ENCODE peak calls at places on chromosomes 1 and 21, in seven cellular contexts. One of them, this sample, is unnamed.

GRCh38 chr1:234934611-234935033 is 194.0 kb downstream of the TOMM20 start:
- DNase-seq in GM06990: no peak
- DNase-seq in A549: peak
- DNase-seq in mesothelial cell of epicardium: no peak
- DNase-seq in hepatocyte: no peak
- DNase-seq in WERI-Rb-1: no peak
- DNase-seq in body of pancreas: peak
- DNase-seq in this sample: no peak

GRCh38 chr1:143610196-143610595 is 361.6 kb downstream of the FAM72C start:
- DNase-seq in GM06990: no peak
- DNase-seq in A549: no peak
- DNase-seq in mesothelial cell of epicardium: no peak
- DNase-seq in hepatocyte: no peak
- DNase-seq in WERI-Rb-1: no peak
- DNase-seq in body of pancreas: no peak
- DNase-seq in this sample: no peak

GRCh38 chr21:41950941-41951408 is 2.8 kb downstream of the C2CD2 start:
- DNase-seq in GM06990: no peak
- DNase-seq in A549: no peak
- DNase-seq in mesothelial cell of epicardium: no peak
- DNase-seq in hepatocyte: no peak
- DNase-seq in WERI-Rb-1: peak
- DNase-seq in body of pancreas: no peak
- DNase-seq in this sample: no peak

GRCh38 chr1:29469457-29469856 is 233.1 kb downstream of the PTPRU start:
- DNase-seq in GM06990: no peak
- DNase-seq in A549: no peak
- DNase-seq in mesothelial cell of epicardium: no peak
- DNase-seq in hepatocyte: no peak
- DNase-seq in WERI-Rb-1: peak
- DNase-seq in body of pancreas: peak
- DNase-seq in this sample: no peak

GRCh38 chr1:52368383-52369172 is 2.6 kb upstream of the CC2D1B start:
- DNase-seq in GM06990: peak
- DNase-seq in A549: peak
- DNase-seq in mesothelial cell of epicardium: no peak
- DNase-seq in hepatocyte: peak
- DNase-seq in WERI-Rb-1: no peak
- DNase-seq in body of pancreas: peak
- DNase-seq in this sample: no peak

GRCh38 chr1:234531181-234532132 is 52.5 kb upstream of the TARBP1 start:
- DNase-seq in GM06990: no peak
- DNase-seq in A549: no peak
- DNase-seq in mesothelial cell of epicardium: no peak
- DNase-seq in hepatocyte: peak
- DNase-seq in WERI-Rb-1: no peak
- DNase-seq in body of pancreas: peak
- DNase-seq in this sample: no peak

GRCh38 chr1:101526813-101527212 is 290.0 kb downstream of the S1PR1 start:
- DNase-seq in GM06990: no peak
- DNase-seq in A549: no peak
- DNase-seq in mesothelial cell of epicardium: no peak
- DNase-seq in hepatocyte: no peak
- DNase-seq in WERI-Rb-1: no peak
- DNase-seq in body of pancreas: no peak
- DNase-seq in this sample: no peak

GRCh38 chr21:38917045-38917774 is 111.5 kb downstream of the ETS2 start:
- DNase-seq in GM06990: no peak
- DNase-seq in A549: no peak
- DNase-seq in mesothelial cell of epicardium: no peak
- DNase-seq in hepatocyte: no peak
- DNase-seq in WERI-Rb-1: no peak
- DNase-seq in body of pancreas: no peak
- DNase-seq in this sample: no peak

GRCh38 chr1:110087812-110088738 is 17.6 kb upstream of the ALX3 start:
- DNase-seq in GM06990: no peak
- DNase-seq in A549: peak
- DNase-seq in mesothelial cell of epicardium: no peak
- DNase-seq in hepatocyte: peak
- DNase-seq in WERI-Rb-1: peak
- DNase-seq in body of pancreas: peak
- DNase-seq in this sample: no peak

GRCh38 chr1:14265515-14265914 is 333.0 kb upstream of the KAZN start:
- DNase-seq in GM06990: no peak
- DNase-seq in A549: no peak
- DNase-seq in mesothelial cell of epicardium: no peak
- DNase-seq in hepatocyte: no peak
- DNase-seq in WERI-Rb-1: no peak
- DNase-seq in body of pancreas: no peak
- DNase-seq in this sample: no peak

GRCh38 chr1:114009393-114009792 is 30.1 kb downstream of the OLFML3 start:
- DNase-seq in GM06990: no peak
- DNase-seq in A549: no peak
- DNase-seq in mesothelial cell of epicardium: no peak
- DNase-seq in hepatocyte: no peak
- DNase-seq in WERI-Rb-1: no peak
- DNase-seq in body of pancreas: no peak
- DNase-seq in this sample: no peak

GRCh38 chr1:156893048-156893953 is at the start of gene PEAR1:
- DNase-seq in GM06990: no peak
- DNase-seq in A549: no peak
- DNase-seq in mesothelial cell of epicardium: no peak
- DNase-seq in hepatocyte: peak
- DNase-seq in WERI-Rb-1: no peak
- DNase-seq in body of pancreas: no peak
- DNase-seq in this sample: no peak

GRCh38 chr1:226627050-226627755 is 78.6 kb downstream of the STUM start:
- DNase-seq in GM06990: no peak
- DNase-seq in A549: no peak
- DNase-seq in mesothelial cell of epicardium: no peak
- DNase-seq in hepatocyte: no peak
- DNase-seq in WERI-Rb-1: no peak
- DNase-seq in body of pancreas: no peak
- DNase-seq in this sample: no peak

GRCh38 chr1:69246721-69247120 is 321.0 kb upstream of the LRRC7 start:
- DNase-seq in GM06990: no peak
- DNase-seq in A549: no peak
- DNase-seq in mesothelial cell of epicardium: no peak
- DNase-seq in hepatocyte: no peak
- DNase-seq in WERI-Rb-1: no peak
- DNase-seq in body of pancreas: no peak
- DNase-seq in this sample: no peak

GRCh38 chr1:154960446-154961136 is 991 bp downstream of the PYGO2 start:
- DNase-seq in GM06990: no peak
- DNase-seq in A549: no peak
- DNase-seq in mesothelial cell of epicardium: no peak
- DNase-seq in hepatocyte: no peak
- DNase-seq in WERI-Rb-1: no peak
- DNase-seq in body of pancreas: no peak
- DNase-seq in this sample: no peak

GRCh38 chr1:168507828-168508227 is 36.0 kb downstream of the XCL2 start:
- DNase-seq in GM06990: no peak
- DNase-seq in A549: no peak
- DNase-seq in mesothelial cell of epicardium: no peak
- DNase-seq in hepatocyte: no peak
- DNase-seq in WERI-Rb-1: no peak
- DNase-seq in body of pancreas: no peak
- DNase-seq in this sample: no peak

GRCh38 chr1:244710474-244711062 is 57.6 kb downstream of the DESI2 start:
- DNase-seq in GM06990: no peak
- DNase-seq in A549: no peak
- DNase-seq in mesothelial cell of epicardium: no peak
- DNase-seq in hepatocyte: no peak
- DNase-seq in WERI-Rb-1: no peak
- DNase-seq in body of pancreas: no peak
- DNase-seq in this sample: no peak

GRCh38 chr21:35102488-35103407 is 53.6 kb upstream of the RUNX1 start:
- DNase-seq in GM06990: peak
- DNase-seq in A549: no peak
- DNase-seq in mesothelial cell of epicardium: no peak
- DNase-seq in hepatocyte: no peak
- DNase-seq in WERI-Rb-1: no peak
- DNase-seq in body of pancreas: no peak
- DNase-seq in this sample: no peak

GRCh38 chr1:227621211-227621610 is 57.9 kb downstream of the ZNF678 start:
- DNase-seq in GM06990: no peak
- DNase-seq in A549: no peak
- DNase-seq in mesothelial cell of epicardium: no peak
- DNase-seq in hepatocyte: no peak
- DNase-seq in WERI-Rb-1: no peak
- DNase-seq in body of pancreas: no peak
- DNase-seq in this sample: no peak

GRCh38 chr1:40315239-40315794 is 1.8 kb downstream of the COL9A2 start:
- DNase-seq in GM06990: peak
- DNase-seq in A549: peak
- DNase-seq in mesothelial cell of epicardium: peak
- DNase-seq in hepatocyte: peak
- DNase-seq in WERI-Rb-1: peak
- DNase-seq in body of pancreas: peak
- DNase-seq in this sample: peak

GRCh38 chr1:244106837-244107491 is 55.9 kb downstream of the ZBTB18 start:
- DNase-seq in GM06990: no peak
- DNase-seq in A549: no peak
- DNase-seq in mesothelial cell of epicardium: no peak
- DNase-seq in hepatocyte: no peak
- DNase-seq in WERI-Rb-1: no peak
- DNase-seq in body of pancreas: no peak
- DNase-seq in this sample: no peak

GRCh38 chr1:92476071-92476607 is 10.6 kb downstream of the GFI1 start:
- DNase-seq in GM06990: peak
- DNase-seq in A549: no peak
- DNase-seq in mesothelial cell of epicardium: no peak
- DNase-seq in hepatocyte: no peak
- DNase-seq in WERI-Rb-1: no peak
- DNase-seq in body of pancreas: no peak
- DNase-seq in this sample: no peak

GRCh38 chr21:36429672-36430546 is 44.7 kb downstream of the CHAF1B start:
- DNase-seq in GM06990: peak
- DNase-seq in A549: peak
- DNase-seq in mesothelial cell of epicardium: no peak
- DNase-seq in hepatocyte: peak
- DNase-seq in WERI-Rb-1: peak
- DNase-seq in body of pancreas: peak
- DNase-seq in this sample: peak
- TF ChIP-seq CTCF in GM06990: peak
- TF ChIP-seq CTCF in A549: no peak
- TF ChIP-seq CTCF in mesothelial cell of epicardium: no peak
- TF ChIP-seq CTCF in hepatocyte: no peak
- TF ChIP-seq CTCF in WERI-Rb-1: peak
- TF ChIP-seq CTCF in body of pancreas: no peak
- TF ChIP-seq CTCF in this sample: no peak

DNA sequence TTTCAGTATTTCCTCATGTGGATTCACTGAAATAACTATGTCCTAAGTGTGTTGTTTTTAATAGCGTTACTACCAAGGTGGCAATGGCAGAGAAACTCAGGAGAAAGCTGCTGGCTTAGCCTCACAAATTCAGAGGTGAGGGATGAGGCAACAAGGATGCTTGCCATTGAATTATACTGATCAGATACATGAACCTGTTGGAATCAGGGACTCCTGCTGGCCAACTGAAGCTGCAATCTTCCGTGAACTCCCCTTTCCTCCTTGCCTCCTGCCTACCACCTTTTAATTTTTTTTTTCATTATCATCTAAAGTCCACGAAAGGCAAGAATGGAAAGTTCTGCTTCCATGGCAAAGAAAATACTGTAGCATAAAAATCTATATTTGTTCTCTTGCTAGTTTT is 254.7 kb downstream of the NFIA start:
- DNase-seq in GM06990: no peak
- DNase-seq in A549: peak
- DNase-seq in mesothelial cell of epicardium: no peak
- DNase-seq in hepatocyte: no peak
- DNase-seq in WERI-Rb-1: no peak
- DNase-seq in body of pancreas: no peak
- DNase-seq in this sample: no peak
- TF ChIP-seq CTCF in GM06990: no peak
- TF ChIP-seq CTCF in A549: peak
- TF ChIP-seq CTCF in mesothelial cell of epicardium: no peak
- TF ChIP-seq CTCF in hepatocyte: peak
- TF ChIP-seq CTCF in WERI-Rb-1: peak
- TF ChIP-seq CTCF in body of pancreas: peak
- TF ChIP-seq CTCF in this sample: peak

GRCh38 chr1:172357753-172358152 is 62.7 kb upstream of the C1orf105 start:
- DNase-seq in GM06990: no peak
- DNase-seq in A549: no peak
- DNase-seq in mesothelial cell of epicardium: no peak
- DNase-seq in hepatocyte: no peak
- DNase-seq in WERI-Rb-1: no peak
- DNase-seq in body of pancreas: no peak
- DNase-seq in this sample: no peak

GRCh38 chr1:172354291-172354940 is 66.1 kb upstream of the C1orf105 start:
- DNase-seq in GM06990: no peak
- DNase-seq in A549: no peak
- DNase-seq in mesothelial cell of epicardium: no peak
- DNase-seq in hepatocyte: no peak
- DNase-seq in WERI-Rb-1: no peak
- DNase-seq in body of pancreas: no peak
- DNase-seq in this sample: no peak

GRCh38 chr1:172360511-172360910 is 60.0 kb upstream of the C1orf105 start:
- DNase-seq in GM06990: no peak
- DNase-seq in A549: peak
- DNase-seq in mesothelial cell of epicardium: no peak
- DNase-seq in hepatocyte: no peak
- DNase-seq in WERI-Rb-1: no peak
- DNase-seq in body of pancreas: no peak
- DNase-seq in this sample: no peak

GRCh38 chr1:172359531-172359991 is 60.9 kb upstream of the C1orf105 start:
- DNase-seq in GM06990: no peak
- DNase-seq in A549: peak
- DNase-seq in mesothelial cell of epicardium: no peak
- DNase-seq in hepatocyte: peak
- DNase-seq in WERI-Rb-1: no peak
- DNase-seq in body of pancreas: no peak
- DNase-seq in this sample: no peak

GRCh38 chr1:172356620-172357019 is 63.9 kb upstream of the C1orf105 start:
- DNase-seq in GM06990: no peak
- DNase-seq in A549: peak
- DNase-seq in mesothelial cell of epicardium: no peak
- DNase-seq in hepatocyte: peak
- DNase-seq in WERI-Rb-1: no peak
- DNase-seq in body of pancreas: no peak
- DNase-seq in this sample: no peak
- TF ChIP-seq CTCF in GM06990: no peak
- TF ChIP-seq CTCF in A549: no peak
- TF ChIP-seq CTCF in mesothelial cell of epicardium: no peak
- TF ChIP-seq CTCF in hepatocyte: no peak
- TF ChIP-seq CTCF in WERI-Rb-1: no peak
- TF ChIP-seq CTCF in body of pancreas: no peak
- TF ChIP-seq CTCF in this sample: no peak

DNA sequence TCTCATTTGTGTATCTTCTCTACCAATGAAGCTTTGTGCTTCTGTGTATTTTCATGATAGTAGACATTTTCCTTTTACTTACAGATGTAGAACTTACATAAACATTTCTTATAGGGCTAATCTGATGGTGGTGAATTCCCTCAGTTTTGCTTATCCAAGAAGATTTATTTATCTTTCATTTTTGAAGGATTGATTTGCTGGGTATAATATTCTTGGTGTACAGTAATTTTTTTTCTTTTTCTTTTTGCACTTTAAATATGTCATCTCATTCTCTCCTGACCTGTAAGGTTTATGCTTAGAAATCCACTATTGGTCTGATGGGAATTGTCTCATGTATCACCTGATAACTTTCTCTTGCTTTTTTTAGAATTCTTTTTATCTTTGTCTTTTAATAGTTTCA is 127.6 kb upstream of the KCTD3 start:
- DNase-seq in GM06990: no peak
- DNase-seq in A549: no peak
- DNase-seq in mesothelial cell of epicardium: no peak
- DNase-seq in hepatocyte: no peak
- DNase-seq in WERI-Rb-1: no peak
- DNase-seq in body of pancreas: no peak
- DNase-seq in this sample: no peak
- TF ChIP-seq CTCF in GM06990: no peak
- TF ChIP-seq CTCF in A549: no peak
- TF ChIP-seq CTCF in mesothelial cell of epicardium: no peak
- TF ChIP-seq CTCF in hepatocyte: no peak
- TF ChIP-seq CTCF in WERI-Rb-1: no peak
- TF ChIP-seq CTCF in body of pancreas: no peak
- TF ChIP-seq CTCF in this sample: no peak